ENCODE peak calls at places on chromosomes 2 and 18, in eight cellular contexts. Y is H7, V is GM06990, D is brain microvascular endothelial cell, R is cardiac fibroblast, A is esophagus squamous epithelium, U is GM12865, G is astrocyte of the spinal cord. H is an unnamed sample.

GRCh38 chr2:135009339-135009738 is 37.9 kb downstream of the MAP3K19 start:
- DNase-seq in Y (no peak), V (no peak), D (no peak), R (no peak), A (no peak), U (no peak), G (no peak), H (no peak)

GRCh38 chr2:218396688-218397501 is 2.8 kb upstream of the CTDSP1 start:
- DNase-seq in Y (peak), V (peak), D (peak), R (peak), A (no peak), U (peak), G (peak), H (peak)

GRCh38 chr2:239832101-239832994 is 192.8 kb downstream of the NDUFA10 start:
- DNase-seq in Y (peak), V (no peak), D (no peak), R (no peak), A (no peak), U (no peak), G (no peak), H (no peak)

GRCh38 chr18:45127395-45127794 is 446.7 kb downstream of the SETBP1 start:
- DNase-seq in Y (no peak), V (no peak), D (no peak), R (no peak), A (no peak), U (no peak), G (no peak), H (no peak)

GRCh38 chr2:160541745-160542144 is 48.1 kb upstream of the RBMS1 start:
- DNase-seq in Y (no peak), V (no peak), D (no peak), R (no peak), A (no peak), U (no peak), G (no peak), H (no peak)

GRCh38 chr18:32804126-32804888 is 31.5 kb upstream of the KLHL14 start:
- DNase-seq in Y (no peak), V (no peak), D (no peak), R (no peak), A (no peak), U (no peak), G (no peak), H (no peak)

GRCh38 chr2:1205853-1206252 is 207.4 kb upstream of the TPO start:
- DNase-seq in Y (no peak), V (no peak), D (no peak), R (no peak), A (no peak), U (no peak), G (no peak), H (no peak)

GRCh38 chr2:240245706-240246105 is 105.2 kb upstream of the OTOS start:
- DNase-seq in Y (peak), V (no peak), D (no peak), R (peak), A (no peak), U (no peak), G (no peak), H (peak)

GRCh38 chr18:76456018-76456750 is 38.9 kb downstream of the ZNF516 start:
- DNase-seq in Y (no peak), V (peak), D (no peak), R (no peak), A (no peak), U (peak), G (no peak), H (no peak)

GRCh38 chr2:79832540-79833234 is 319.8 kb downstream of the CTNNA2 start:
- DNase-seq in Y (peak), V (no peak), D (no peak), R (no peak), A (no peak), U (no peak), G (no peak), H (no peak)

GRCh38 chr2:220034356-220035121 is 407.1 kb downstream of the SLC4A3 start:
- DNase-seq in Y (no peak), V (no peak), D (peak), R (peak), A (no peak), U (no peak), G (peak), H (peak)

GRCh38 chr2:145919507-145919906 is 1399.6 kb upstream of the ZEB2 start:
- DNase-seq in Y (no peak), V (no peak), D (no peak), R (peak), A (no peak), U (no peak), G (peak), H (no peak)

GRCh38 chr18:24432618-24433017 is 6.1 kb downstream of the IMPACT start:
- DNase-seq in Y (no peak), V (no peak), D (no peak), R (no peak), A (no peak), U (no peak), G (no peak), H (no peak)

GRCh38 chr2:108616731-108617161 is 82.5 kb downstream of the LIMS1 start:
- DNase-seq in Y (no peak), V (no peak), D (no peak), R (peak), A (no peak), U (no peak), G (peak), H (no peak)

GRCh38 chr18:3593904-3594759 is 144.2 kb downstream of the TGIF1 start:
- DNase-seq in Y (peak), V (peak), D (peak), R (peak), A (peak), U (peak), G (peak), H (peak)

GRCh38 chr2:134773372-134774073 is 54.7 kb upstream of the TMEM163 start:
- DNase-seq in Y (no peak), V (no peak), D (no peak), R (peak), A (no peak), U (no peak), G (no peak), H (no peak)

GRCh38 chr2:102055346-102055975 is 63.7 kb downstream of the IL1R2 start:
- DNase-seq in Y (no peak), V (no peak), D (no peak), R (peak), A (no peak), U (no peak), G (peak), H (no peak)

GRCh38 chr2:144648837-144649485 is 129.0 kb upstream of the ZEB2 start:
- DNase-seq in Y (peak), V (no peak), D (no peak), R (no peak), A (no peak), U (no peak), G (no peak), H (no peak)
- H3K4me3 ChIP-seq in Y (no peak), V (no peak), D (no peak), R (no peak), A (no peak), U (no peak), G (no peak), H (no peak)

GRCh38 chr18:58046794-58047555 is 2.9 kb downstream of the NEDD4L start:
- DNase-seq in Y (peak), V (no peak), D (no peak), R (no peak), A (no peak), U (no peak), G (no peak), H (no peak)
- H3K4me3 ChIP-seq in Y (no peak), V (no peak), D (no peak), R (no peak), A (no peak), U (no peak), G (no peak), H (no peak)

GRCh38 chr2:37453024-37453423 is 108.6 kb downstream of the QPCT start:
- DNase-seq in Y (no peak), V (no peak), D (no peak), R (no peak), A (no peak), U (no peak), G (no peak), H (no peak)
- H3K4me3 ChIP-seq in Y (no peak), V (no peak), D (no peak), R (no peak), A (no peak), U (no peak), G (no peak), H (no peak)

GRCh38 chr2:229445013-229445412 is 173.9 kb upstream of the PID1 start:
- DNase-seq in Y (no peak), V (no peak), D (peak), R (peak), A (no peak), U (no peak), G (peak), H (peak)

GRCh38 chr2:229445501-229446294 is 174.6 kb upstream of the PID1 start:
- DNase-seq in Y (no peak), V (no peak), D (peak), R (peak), A (no peak), U (no peak), G (peak), H (peak)

GRCh38 chr2:229447227-229447626 is 176.1 kb upstream of the PID1 start:
- DNase-seq in Y (no peak), V (no peak), D (no peak), R (no peak), A (no peak), U (no peak), G (no peak), H (no peak)

GRCh38 chr2:229443869-229444268 is 172.8 kb upstream of the PID1 start:
- DNase-seq in Y (no peak), V (no peak), D (no peak), R (no peak), A (no peak), U (no peak), G (no peak), H (no peak)

GRCh38 chr2:229446316-229446715 is 175.2 kb upstream of the PID1 start:
- DNase-seq in Y (no peak), V (no peak), D (no peak), R (no peak), A (no peak), U (no peak), G (no peak), H (no peak)
- H3K4me3 ChIP-seq in Y (no peak), V (no peak), D (no peak), R (no peak), A (no peak), U (no peak), G (no peak), H (no peak)

H was measured in skeletal muscle cell.